ENCODE peak calls at places on chromosomes 13 and 19, in six cellular contexts. J, I, Z, H, V and X are unnamed samples.

GRCh38 chr19:12913011-12913561 is 6.0 kb downstream of the SYCE2 start:
- DNase-seq in J (peak), Z (peak), V (no peak), H (peak), I (no peak), X (peak)

GRCh38 chr19:58059003-58059671 is at the start of gene ZNF135:
- DNase-seq in J (peak), I (peak), H (no peak), Z (peak), V (peak), X (no peak)

GRCh38 chr19:33815410-33816340 is 19.0 kb downstream of the KCTD15 start:
- DNase-seq in V (no peak), Z (no peak), H (no peak), I (no peak), J (no peak), X (no peak)

GRCh38 chr19:18975011-18975410 is 34.0 kb upstream of the HOMER3 start:
- DNase-seq in J (no peak), V (no peak), H (no peak), Z (no peak), I (no peak), X (no peak)

GRCh38 chr19:11238041-11238440 is 1.4 kb upstream of the ANGPTL8 start:
- DNase-seq in H (no peak), J (no peak), V (no peak), I (no peak), Z (no peak), X (no peak)

GRCh38 chr13:19862511-19863313 is 737 bp downstream of the ZMYM5 start:
- DNase-seq in V (no peak), J (no peak), Z (peak), H (peak), I (peak), X (no peak)

GRCh38 chr13:78621086-78621485 is 17.7 kb upstream of the POU4F1 start:
- DNase-seq in J (no peak), I (no peak), H (no peak), Z (no peak), V (no peak), X (no peak)

GRCh38 chr19:13729859-13730258 is 34.5 kb upstream of the MRI1 start:
- DNase-seq in V (no peak), J (no peak), I (no peak), H (peak), Z (no peak), X (no peak)

GRCh38 chr19:12884926-12885748 is 1.9 kb downstream of the KLF1 start:
- DNase-seq in J (peak), V (peak), H (no peak), I (peak), Z (peak), X (peak)

GRCh38 chr13:107743523-107743922 is 471.8 kb downstream of the LIG4 start:
- DNase-seq in J (no peak), V (no peak), Z (no peak), H (no peak), I (no peak), X (no peak)

GRCh38 chr19:41616785-41617621 is 9.9 kb downstream of the CEACAM4 start:
- DNase-seq in Z (peak), H (peak), I (peak), J (no peak), V (no peak), X (no peak)

GRCh38 chr19:14580623-14581237 is 2.2 kb upstream of the CLEC17A start:
- DNase-seq in Z (no peak), H (no peak), V (no peak), J (no peak), I (peak), X (no peak)

GRCh38 chr13:98142427-98143156 is at the start of gene FARP1:
- DNase-seq in Z (peak), V (no peak), J (peak), H (peak), I (peak), X (peak)

GRCh38 chr13:80386001-80386400 is 45.1 kb upstream of the SPRY2 start:
- DNase-seq in H (no peak), J (no peak), Z (no peak), I (peak), V (no peak), X (no peak)

GRCh38 chr13:110179116-110179857 is 127.7 kb downstream of the COL4A1 start:
- DNase-seq in H (no peak), Z (no peak), J (no peak), I (no peak), V (no peak), X (no peak)

GRCh38 chr13:99289674-99290337 is 17.4 kb downstream of the GPR183 start:
- DNase-seq in J (no peak), H (no peak), Z (no peak), V (no peak), I (peak), X (no peak)

GRCh38 chr19:17867087-17867486 is 4.7 kb upstream of the SLC5A5 start:
- DNase-seq in Z (no peak), V (no peak), I (no peak), H (no peak), J (no peak), X (no peak)

GRCh38 chr19:9013988-9014387 is 3.8 kb upstream of the MUC16 start:
- DNase-seq in Z (no peak), J (no peak), I (no peak), V (no peak), H (no peak), X (no peak)

GRCh38 chr13:41670873-41671443 is 213.6 kb downstream of the RGCC start:
- DNase-seq in J (no peak), Z (no peak), I (no peak), H (no peak), V (no peak), X (no peak)

GRCh38 chr13:21686761-21687391 is 16.0 kb downstream of the FGF9 start:
- DNase-seq in V (no peak), I (peak), J (no peak), H (no peak), Z (no peak), X (no peak)

GRCh38 chr13:50400930-50401553 is 385.8 kb downstream of the KCNRG start:
- DNase-seq in Z (no peak), H (no peak), J (no peak), V (no peak), I (no peak), X (no peak)

GRCh38 chr13:41200126-41200525 is 5.8 kb upstream of the KBTBD7 start:
- DNase-seq in I (no peak), V (no peak), H (no peak), J (no peak), Z (no peak), X (no peak)

GRCh38 chr19:31264379-31264778 is 84.9 kb downstream of the TSHZ3 start:
- DNase-seq in J (no peak), Z (no peak), H (no peak), I (no peak), V (no peak), X (no peak)

GRCh38 chr13:73767191-73767741 is 366.9 kb downstream of the KLF12 start:
- DNase-seq in J (no peak), Z (no peak), H (no peak), I (no peak), V (no peak), X (no peak)

GRCh38 chr19:18000981-18001836 is 6.8 kb upstream of the ARRDC2 start:
- DNase-seq in H (peak), V (peak), I (peak), J (peak), Z (peak), X (peak)

GRCh38 chr19:34217952-34218817 is 36.2 kb upstream of the GARRE1 start:
- DNase-seq in J (peak), V (peak), Z (no peak), H (peak), I (peak), X (peak)

GRCh38 chr13:50714886-50715285 is 128.6 kb downstream of the DLEU7 start:
- DNase-seq in Z (no peak), H (no peak), V (no peak), I (no peak), J (no peak), X (no peak)

GRCh38 chr19:4720037-4720700 is 3.5 kb downstream of the DPP9 start:
- DNase-seq in Z (no peak), V (no peak), J (no peak), I (no peak), H (no peak), X (no peak)

GRCh38 chr19:42113641-42114348 is 18.5 kb downstream of the POU2F2 start:
- DNase-seq in V (no peak), J (no peak), Z (peak), H (no peak), I (peak), X (peak)

GRCh38 chr19:5957132-5957531 is 20.8 kb downstream of the RANBP3 start:
- DNase-seq in V (no peak), I (no peak), H (no peak), Z (no peak), J (no peak), X (no peak)

GRCh38 chr13:111031531-111031961 is 83.6 kb upstream of the ARHGEF7 start:
- DNase-seq in H (no peak), I (peak), Z (no peak), V (no peak), J (no peak), X (no peak)